ENCODE peak calls at places on chromosomes 12 and 14, in four cellular contexts. One of them, this sample, is unnamed.
A peak's percentile ranks its signal among the peaks of the same experiment; 100 is the strongest.

GRCh38 chr12:58242803-58243628 is 301.6 kb downstream of the ATP23 start:
- DNase-seq in NCI-H1048: peak; percentile 43
- DNase-seq in KG1: no peak
- DNase-seq in AG20443: no peak
- DNase-seq in this sample: no peak

GRCh38 chr12:132248439-132249157 is 80.8 kb downstream of the GALNT9 start:
- DNase-seq in AG20443: peak; percentile 42
- DNase-seq in KG1: peak; percentile 5
- DNase-seq in NCI-H1048: no peak
- DNase-seq in this sample: no peak

GRCh38 chr14:32342151-32342853 is 13.2 kb downstream of the AKAP6 start:
- DNase-seq in KG1: no peak
- DNase-seq in AG20443: no peak
- DNase-seq in NCI-H1048: no peak
- DNase-seq in this sample: no peak

GRCh38 chr12:119115296-119115905 is 63.3 kb upstream of the HSPB8 start:
- DNase-seq in KG1: peak; percentile 8
- DNase-seq in AG20443: peak; percentile 81
- DNase-seq in NCI-H1048: peak; percentile 9
- DNase-seq in this sample: no peak

GRCh38 chr14:103521438-103521961 is 1.1 kb downstream of the CKB start:
- DNase-seq in NCI-H1048: no peak
- DNase-seq in AG20443: no peak
- DNase-seq in KG1: no peak
- DNase-seq in this sample: no peak

GRCh38 chr12:138898-139534 is 72.4 kb downstream of the IQSEC3 start:
- DNase-seq in AG20443: peak; percentile 39
- DNase-seq in NCI-H1048: no peak
- DNase-seq in KG1: no peak
- DNase-seq in this sample: no peak

GRCh38 chr14:59688224-59689170 is 111.9 kb upstream of the CCDC175 start:
- DNase-seq in AG20443: peak; percentile 58
- DNase-seq in KG1: peak; percentile 11
- DNase-seq in NCI-H1048: no peak
- DNase-seq in this sample: no peak

GRCh38 chr12:9634177-9634803 is 26.6 kb upstream of the KLRB1 start:
- DNase-seq in KG1: peak; percentile 57
- DNase-seq in AG20443: peak; percentile 35
- DNase-seq in NCI-H1048: peak; percentile 6
- DNase-seq in this sample: no peak

GRCh38 chr12:79374543-79374942 is 316.2 kb downstream of the PAWR start:
- DNase-seq in NCI-H1048: no peak
- DNase-seq in AG20443: no peak
- DNase-seq in KG1: no peak
- DNase-seq in this sample: no peak

GRCh38 chr12:47411961-47412360 is 293.9 kb downstream of the RPAP3 start:
- DNase-seq in AG20443: peak; percentile 49
- DNase-seq in KG1: no peak
- DNase-seq in NCI-H1048: no peak
- DNase-seq in this sample: no peak

GRCh38 chr14:61607570-61608244 is 87.6 kb upstream of the HIF1A start:
- DNase-seq in NCI-H1048: no peak
- DNase-seq in KG1: no peak
- DNase-seq in AG20443: no peak
- DNase-seq in this sample: no peak

GRCh38 chr12:120684523-120684932 is 2.4 kb upstream of the MLEC start:
- DNase-seq in KG1: no peak
- DNase-seq in NCI-H1048: no peak
- DNase-seq in AG20443: no peak
- DNase-seq in this sample: no peak

GRCh38 chr12:113135178-113136127 is at the start of gene RASAL1:
- DNase-seq in AG20443: no peak
- DNase-seq in KG1: no peak
- DNase-seq in NCI-H1048: peak; percentile 72
- DNase-seq in this sample: no peak

GRCh38 chr12:58413794-58414193 is 472.4 kb downstream of the ATP23 start:
- DNase-seq in NCI-H1048: no peak
- DNase-seq in KG1: no peak
- DNase-seq in AG20443: peak; percentile 20
- DNase-seq in this sample: no peak

GRCh38 chr14:65184032-65184764 is 81.9 kb upstream of the MAX start:
- DNase-seq in AG20443: peak; percentile 44
- DNase-seq in NCI-H1048: no peak
- DNase-seq in KG1: no peak
- DNase-seq in this sample: no peak

GRCh38 chr12:98799411-98799810 is 154.3 kb downstream of the APAF1 start:
- DNase-seq in AG20443: no peak
- DNase-seq in KG1: no peak
- DNase-seq in NCI-H1048: no peak
- DNase-seq in this sample: no peak

GRCh38 chr12:6613776-6614512 is 6.8 kb upstream of the CHD4 start:
- DNase-seq in KG1: peak; percentile 71
- DNase-seq in AG20443: peak; percentile 93
- DNase-seq in NCI-H1048: peak; percentile 54
- DNase-seq in this sample: peak; percentile 86

GRCh38 chr12:14841761-14842160 is 1.6 kb downstream of the ART4 start:
- DNase-seq in KG1: no peak
- DNase-seq in NCI-H1048: no peak
- DNase-seq in AG20443: peak; percentile 69
- DNase-seq in this sample: no peak

GRCh38 chr12:1613860-1614259 is 15.2 kb upstream of the WNT5B start:
- DNase-seq in KG1: no peak
- DNase-seq in NCI-H1048: no peak
- DNase-seq in AG20443: no peak
- DNase-seq in this sample: no peak

GRCh38 chr12:122928891-122929538 is 33.1 kb upstream of the VPS37B start:
- DNase-seq in KG1: no peak
- DNase-seq in NCI-H1048: no peak
- DNase-seq in AG20443: no peak
- DNase-seq in this sample: no peak

GRCh38 chr12:89597770-89598169 is 71.9 kb upstream of the POC1B start:
- DNase-seq in NCI-H1048: no peak
- DNase-seq in KG1: no peak
- DNase-seq in AG20443: no peak
- DNase-seq in this sample: no peak

GRCh38 chr12:125187780-125188741 is 122.8 kb downstream of the AACS start:
- DNase-seq in KG1: no peak
- DNase-seq in NCI-H1048: no peak
- DNase-seq in AG20443: no peak
- DNase-seq in this sample: no peak